ENCODE peak calls at places on chromosome 7, in six cellular contexts. J is HCT116, C is Panc1, D is spleen, E is sigmoid colon, Y is upper lobe of left lung. T is an unnamed sample.

GRCh38 chr7:29806131-29806792 is at the start of gene WIPF3:
- DNase-seq in D (no peak), E (no peak), J (peak), Y (peak), C (no peak), T (no peak)

GRCh38 chr7:80380957-80381356 is 130.9 kb downstream of the GNAT3 start:
- DNase-seq in J (no peak), E (no peak), D (no peak), Y (no peak), C (no peak), T (no peak)

GRCh38 chr7:94656925-94657731 is 1.2 kb upstream of the SGCE start:
- DNase-seq in Y (no peak), D (peak), E (no peak), C (no peak), J (peak), T (no peak)

GRCh38 chr7:43071604-43072003 is 40.8 kb upstream of the HECW1 start:
- DNase-seq in D (no peak), J (peak), E (no peak), Y (no peak), C (no peak), T (no peak)

GRCh38 chr7:16915405-16915804 is 33.6 kb upstream of the AGR3 start:
- DNase-seq in E (no peak), J (peak), D (no peak), C (no peak), Y (no peak), T (no peak)

GRCh38 chr7:3922175-3922635 is 621.2 kb downstream of the SDK1 start:
- DNase-seq in C (peak), E (no peak), Y (no peak), J (peak), D (no peak), T (peak)

GRCh38 chr7:135964254-135964653 is 12.9 kb downstream of the MTPN start:
- DNase-seq in J (no peak), Y (no peak), E (no peak), C (no peak), D (no peak), T (no peak)

GRCh38 chr7:148623586-148624282 is 33.2 kb downstream of the C7orf33 start:
- DNase-seq in J (no peak), C (no peak), E (no peak), Y (no peak), D (no peak), T (peak)

GRCh38 chr7:47026733-47027450 is 555.0 kb downstream of the TNS3 start:
- DNase-seq in D (no peak), J (no peak), C (no peak), E (no peak), Y (no peak), T (no peak)

GRCh38 chr7:137577184-137577583 is 233.7 kb upstream of the PTN start:
- DNase-seq in E (no peak), J (no peak), Y (no peak), D (no peak), C (no peak), T (no peak)

GRCh38 chr7:84492565-84493034 is 298.0 kb upstream of the SEMA3A start:
- DNase-seq in C (no peak), D (no peak), E (no peak), Y (no peak), J (no peak), T (peak)

GRCh38 chr7:113392421-113392820 is 274.1 kb upstream of the SMIM30 start:
- DNase-seq in C (no peak), D (no peak), Y (no peak), J (no peak), E (no peak), T (no peak)

DNA sequence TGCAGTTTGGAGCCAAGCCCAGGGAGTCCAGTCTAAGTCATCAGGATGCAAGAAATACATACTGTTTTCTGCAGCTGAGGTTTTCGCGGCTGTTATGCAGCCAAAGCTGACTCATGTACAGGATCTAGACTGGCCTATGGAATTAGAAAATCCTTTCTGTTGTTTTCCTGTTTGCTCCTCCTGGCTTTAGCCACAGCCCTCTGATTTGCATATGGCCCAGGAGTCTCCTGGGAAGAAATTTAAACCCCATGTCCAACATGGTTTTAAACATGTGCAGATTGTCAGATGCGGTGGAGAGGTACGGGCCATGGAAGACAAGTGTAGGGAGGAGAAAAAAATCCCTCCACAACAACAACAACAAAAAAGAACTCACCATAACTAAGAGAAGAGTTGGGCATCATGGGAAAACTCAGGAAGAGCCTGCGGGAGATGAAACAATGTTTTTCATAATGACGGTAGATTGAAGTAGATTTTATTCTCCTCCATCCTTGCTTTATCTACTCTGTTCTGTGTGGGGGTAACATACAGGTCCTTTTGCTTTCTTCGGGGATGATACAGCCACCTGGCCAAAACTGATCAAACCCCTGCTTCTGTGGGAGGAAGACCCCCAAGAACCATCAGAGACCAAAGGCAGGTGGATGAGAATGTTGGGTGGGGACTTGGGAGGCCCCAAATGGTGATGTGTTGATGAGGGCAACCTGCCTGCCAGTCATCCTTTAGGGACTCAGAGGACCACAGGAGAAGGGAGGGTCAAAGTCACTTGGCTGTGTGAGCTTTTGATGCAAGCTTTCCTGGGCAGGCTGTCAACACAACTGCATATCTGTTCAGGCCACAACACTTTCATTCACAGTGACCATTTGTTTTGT is 29.8 kb upstream of the GNA12 start:
- DNase-seq in Y (no peak), C (peak), E (no peak), D (no peak), J (peak), T (no peak)
- TF ChIP-seq POLR2AphosphoS5 in Y (no peak), C (peak), E (no peak), D (no peak), J (peak), T (peak)

DNA sequence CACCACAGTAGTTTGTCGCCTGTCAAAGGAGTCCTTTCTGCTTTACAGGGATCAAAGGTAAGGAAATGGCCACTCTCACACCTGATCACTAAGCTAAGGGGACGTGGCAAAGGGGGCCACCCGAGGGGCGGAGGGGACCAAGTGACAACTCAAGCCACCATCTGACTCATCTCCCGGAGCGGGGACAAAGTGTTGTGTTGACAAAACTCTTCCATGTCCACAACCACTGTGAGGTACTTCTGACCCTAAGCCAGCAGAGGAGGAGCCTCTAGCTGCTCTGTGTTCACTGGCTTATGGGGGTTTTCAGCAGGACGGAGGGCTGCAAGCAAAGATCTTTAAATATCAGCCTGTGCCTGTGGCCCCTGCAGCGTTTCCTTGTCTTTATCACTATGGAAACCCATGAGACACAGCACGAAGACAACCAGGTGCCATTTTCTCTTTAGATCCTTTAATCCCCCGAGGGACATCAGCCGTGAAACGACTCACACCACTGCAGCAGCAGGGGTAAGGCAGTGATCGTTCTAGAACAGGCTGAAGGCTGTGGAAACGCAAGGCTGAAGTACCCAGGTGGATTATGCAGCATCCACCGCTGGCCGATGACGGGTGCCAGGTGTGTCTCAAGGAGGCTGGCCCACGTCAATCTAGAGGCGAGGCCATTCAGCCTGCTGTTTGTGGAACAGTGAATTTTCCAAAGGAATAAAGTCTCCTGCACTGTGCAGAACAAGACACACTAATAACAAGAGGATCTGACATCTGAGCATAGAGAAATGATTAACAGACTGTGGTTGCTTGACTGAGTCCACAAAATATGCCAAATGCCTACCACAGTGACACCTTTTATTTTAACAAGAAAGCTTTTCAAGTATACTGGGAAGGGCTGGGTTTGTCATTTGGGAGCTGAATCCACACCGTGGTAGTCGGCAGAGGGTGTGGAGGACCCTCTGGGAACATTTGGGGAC is 26.6 kb upstream of the DDC start:
- DNase-seq in C (no peak), E (no peak), J (no peak), D (no peak), Y (no peak), T (no peak)
- TF ChIP-seq POLR2AphosphoS5 in C (no peak), E (no peak), J (no peak), D (no peak), Y (no peak), T (no peak)

GRCh38 chr7:105690286-105690915 is 109.1 kb upstream of the EFCAB10 start:
- DNase-seq in J (no peak), D (no peak), Y (no peak), E (peak), C (no peak), T (peak)
- TF ChIP-seq POLR2AphosphoS5 in J (no peak), D (no peak), Y (no peak), E (no peak), C (no peak), T (peak)

GRCh38 chr7:156906281-156906680 is 13.3 kb upstream of the LMBR1 start:
- DNase-seq in E (no peak), D (no peak), C (no peak), J (no peak), Y (no peak), T (no peak)

GRCh38 chr7:156907656-156908055 is 14.7 kb upstream of the LMBR1 start:
- DNase-seq in E (no peak), C (no peak), D (no peak), Y (no peak), J (no peak), T (peak)

GRCh38 chr7:156898938-156899337 is 6.0 kb upstream of the LMBR1 start:
- DNase-seq in D (no peak), E (no peak), C (no peak), J (no peak), Y (no peak), T (no peak)

GRCh38 chr7:156897673-156898072 is 4.7 kb upstream of the LMBR1 start:
- DNase-seq in E (no peak), J (no peak), Y (no peak), C (no peak), D (no peak), T (no peak)

DNA sequence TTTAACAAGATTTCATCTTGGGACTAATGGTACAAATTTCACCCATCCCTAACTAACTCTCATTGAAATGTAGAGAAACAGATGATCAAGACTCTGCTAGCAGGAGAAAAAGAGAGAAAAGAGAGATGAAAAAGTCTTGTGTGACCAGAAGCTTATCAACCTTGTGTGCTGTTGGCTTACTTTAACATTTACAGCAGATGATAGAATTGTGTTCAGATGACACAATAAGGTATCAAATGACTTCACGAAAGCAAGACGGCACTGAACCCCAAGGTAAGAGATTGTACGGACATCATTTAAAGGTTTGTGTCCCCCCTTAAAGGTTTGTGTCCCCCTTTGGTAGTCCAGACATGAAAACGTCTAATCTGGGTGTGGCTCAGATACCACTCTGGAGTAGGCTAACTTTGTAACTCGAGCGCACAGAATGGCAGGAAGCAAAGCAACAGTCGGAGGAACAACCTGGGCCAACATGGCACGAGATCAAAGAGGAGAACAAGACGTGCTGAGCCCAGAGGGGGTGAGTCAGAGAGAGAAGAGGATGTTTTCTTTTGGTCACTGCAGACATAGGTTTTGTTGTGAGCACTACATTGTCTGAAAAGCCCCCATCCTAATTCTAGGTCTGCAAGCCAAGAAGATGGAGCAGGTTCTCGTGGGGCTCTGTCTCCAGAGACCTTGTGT is 10.4 kb upstream of the LMBR1 start:
- DNase-seq in J (peak), C (no peak), E (no peak), Y (no peak), D (peak), T (no peak)
- TF ChIP-seq POLR2AphosphoS5 in J (peak), C (no peak), E (peak), Y (peak), D (peak), T (no peak)

GRCh38 chr7:139776486-139777303 is 1.1 kb downstream of the HIPK2 start:
- DNase-seq in D (peak), Y (no peak), E (no peak), C (no peak), J (no peak), T (no peak)
- TF ChIP-seq POLR2AphosphoS5 in D (no peak), Y (no peak), E (peak), C (no peak), J (no peak), T (no peak)

DNA sequence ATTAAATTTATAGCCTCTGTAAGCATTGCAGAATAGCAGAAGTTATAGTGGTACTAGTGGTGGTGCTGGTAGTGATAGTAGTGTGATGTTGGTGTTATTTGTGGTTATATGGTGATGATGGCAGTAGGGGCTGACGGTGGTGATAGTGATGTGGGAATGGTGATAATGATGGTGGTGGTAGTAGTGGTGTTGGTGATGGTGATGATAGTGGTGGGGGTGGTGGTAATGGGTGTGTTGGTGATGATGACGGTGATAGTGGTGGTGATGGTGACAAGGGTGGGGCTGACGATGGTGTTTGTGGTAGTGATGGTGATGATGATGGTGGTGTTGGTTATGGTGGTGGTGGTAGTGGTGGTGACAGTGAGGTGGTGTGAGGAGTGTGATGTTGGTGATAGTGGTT is 54.4 kb upstream of the MGAM2 start:
- DNase-seq in J (no peak), D (no peak), E (no peak), C (no peak), Y (no peak), T (no peak)
- TF ChIP-seq POLR2AphosphoS5 in J (no peak), D (no peak), E (no peak), C (no peak), Y (no peak), T (no peak)

GRCh38 chr7:100888529-100888987 is 957 bp downstream of the UFSP1 start:
- DNase-seq in D (no peak), E (no peak), J (no peak), C (no peak), Y (no peak), T (no peak)

GRCh38 chr7:100890640-100891521 is 1.4 kb upstream of the UFSP1 start:
- DNase-seq in D (peak), E (peak), J (no peak), Y (peak), C (no peak), T (no peak)

GRCh38 chr7:100888988-100889760 is at the start of gene UFSP1:
- DNase-seq in E (peak), J (peak), D (no peak), Y (no peak), C (no peak), T (no peak)

GRCh38 chr7:100891555-100891954 is 2.0 kb upstream of the UFSP1 start:
- DNase-seq in Y (no peak), D (no peak), J (no peak), C (no peak), E (no peak), T (no peak)

DNA sequence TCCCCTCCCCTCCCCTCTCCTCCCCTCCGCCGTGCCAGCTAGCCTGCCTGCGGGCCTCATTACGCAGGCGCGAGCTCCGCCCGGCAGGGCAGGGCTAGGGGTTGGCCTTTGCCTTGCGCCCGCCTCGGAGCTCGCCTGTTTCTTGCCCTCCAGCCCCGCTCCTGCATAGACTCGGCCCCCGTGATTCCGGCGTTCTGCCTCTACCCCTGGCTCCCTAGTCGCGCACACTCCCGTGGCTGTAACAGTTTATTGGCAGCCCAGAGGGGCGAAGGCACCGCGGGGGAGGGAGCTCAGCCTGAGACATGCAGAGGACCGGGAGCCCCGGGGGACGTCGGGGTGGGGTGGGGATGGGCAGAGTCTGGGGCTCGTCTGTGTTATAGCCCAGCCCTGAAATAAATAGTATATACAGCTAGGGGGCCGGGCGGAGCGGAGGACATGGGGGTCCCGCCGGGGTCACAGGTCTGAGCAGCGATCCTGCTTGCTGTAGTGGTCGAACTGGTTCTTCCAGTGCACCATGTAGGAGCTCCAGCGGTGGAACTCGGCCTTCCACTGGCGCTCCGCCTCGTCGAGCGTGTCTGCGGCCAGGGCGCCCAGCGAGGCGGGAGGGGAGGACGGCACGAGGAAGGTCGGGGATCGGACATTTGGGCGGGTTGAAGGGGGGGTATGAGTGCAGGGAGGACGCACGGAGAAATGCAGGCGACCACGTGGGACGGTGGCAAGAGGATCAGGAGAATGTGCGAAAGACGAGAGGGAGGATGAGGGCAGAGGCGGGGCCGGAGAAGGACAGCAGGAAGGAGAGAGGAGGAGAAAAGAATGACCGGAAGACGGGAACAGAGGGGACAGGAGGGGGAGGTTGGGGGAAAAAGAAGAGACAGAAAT is 485 bp upstream of the UFSP1 start:
- DNase-seq in D (peak), J (peak), E (peak), Y (peak), C (no peak), T (no peak)
- TF ChIP-seq POLR2AphosphoS5 in D (peak), J (peak), E (peak), Y (peak), C (peak), T (peak)

DNA sequence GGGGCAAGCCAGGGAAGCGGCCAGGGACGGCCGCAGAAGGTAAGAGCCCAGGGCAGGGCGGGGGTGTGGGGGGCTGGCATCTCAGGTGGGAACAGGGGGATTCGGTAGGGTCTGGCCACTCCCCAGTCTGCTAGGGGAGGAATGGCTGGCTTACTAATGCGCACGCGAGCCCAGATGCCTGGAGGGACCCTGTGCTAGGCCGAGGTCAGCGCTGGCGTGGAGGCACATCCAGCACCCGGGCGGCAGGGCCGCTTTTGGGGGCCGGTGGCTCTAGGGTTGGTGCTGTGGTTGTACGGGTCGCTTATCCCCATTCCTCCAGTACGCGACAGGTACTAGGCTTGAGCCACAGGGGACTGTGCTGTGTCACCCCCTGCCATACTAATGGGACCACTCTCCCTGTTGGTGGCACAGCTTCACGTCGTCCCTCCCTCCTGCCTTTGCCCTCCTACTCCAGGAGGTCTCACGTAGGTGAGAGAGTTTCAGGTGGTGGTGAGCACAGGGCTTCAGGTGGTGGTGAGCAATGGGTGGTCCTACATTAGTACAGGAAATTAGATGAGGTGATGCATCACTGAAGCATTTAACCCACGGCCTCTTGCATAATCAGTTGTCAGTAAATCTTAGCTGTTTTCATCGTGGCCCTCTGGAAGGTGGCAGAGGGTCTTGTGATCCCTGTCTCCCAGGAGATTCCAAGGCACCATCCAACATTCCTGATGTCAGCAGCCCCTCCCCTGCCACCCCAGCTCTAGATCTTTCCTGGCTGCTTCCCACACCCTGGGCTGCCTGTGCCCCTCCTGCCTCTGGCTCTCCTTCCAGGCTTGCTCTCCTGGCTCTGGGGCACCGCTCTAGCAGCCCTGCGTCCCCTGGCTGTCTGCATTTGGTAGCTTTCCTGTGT is 981 bp downstream of the AEBP1 start:
- DNase-seq in C (no peak), E (peak), J (no peak), D (peak), Y (peak), T (no peak)
- TF ChIP-seq POLR2AphosphoS5 in C (no peak), E (peak), J (no peak), D (no peak), Y (peak), T (no peak)

GRCh38 chr7:22356010-22356854 is 722 bp downstream of the RAPGEF5 start:
- DNase-seq in J (no peak), D (peak), E (no peak), Y (peak), C (no peak), T (no peak)
- TF ChIP-seq POLR2AphosphoS5 in J (no peak), D (peak), E (no peak), Y (peak), C (no peak), T (no peak)

GRCh38 chr7:36456135-36456534 is 66.5 kb downstream of the ANLN start:
- DNase-seq in Y (no peak), C (no peak), D (no peak), J (no peak), E (no peak), T (no peak)
- TF ChIP-seq POLR2AphosphoS5 in Y (no peak), C (peak), D (no peak), J (peak), E (no peak), T (no peak)

T was measured in SK-N-MC.